ENCODE peak calls at places on chromosome 17, in nine cellular contexts. X is effector memory CD8-positive, alpha-beta T cell; D is HFFc6; P is ecto neural progenitor cell; H is progenitor cell of endocrine pancreas; F is spleen; V is Caco-2; I is GM04504; M is substantia nigra. U is an unnamed sample.

GRCh38 chr17:8985054-8985701 is 19.7 kb upstream of the PIK3R5 start:
- DNase-seq in I (no peak), M (no peak), V (no peak), H (no peak), X (no peak), F (no peak), P (peak), D (no peak), U (peak)

GRCh38 chr17:57357392-57357784 is 101.1 kb downstream of the MSI2 start:
- DNase-seq in V (no peak), X (no peak), M (peak), I (no peak), F (no peak), D (no peak), H (no peak), P (no peak), U (no peak)

GRCh38 chr17:64073771-64074703 is 53.6 kb upstream of the ICAM2 start:
- DNase-seq in P (no peak), M (no peak), H (no peak), I (no peak), V (no peak), D (no peak), X (no peak), F (no peak), U (peak)

GRCh38 chr17:40306395-40306794 is 2.6 kb upstream of the RARA start:
- DNase-seq in H (no peak), V (peak), P (peak), X (no peak), I (no peak), D (no peak), M (no peak), F (no peak), U (no peak)

GRCh38 chr17:59454633-59455105 is 110.7 kb upstream of the DHX40 start:
- DNase-seq in I (no peak), D (no peak), F (no peak), V (no peak), P (no peak), X (no peak), M (no peak), H (no peak), U (no peak)

GRCh38 chr17:50638851-50639767 is 4.4 kb downstream of the ABCC3 start:
- DNase-seq in M (peak), F (peak), H (no peak), P (no peak), I (peak), V (peak), X (no peak), D (peak), U (no peak)

GRCh38 chr17:30290696-30291570 is 811 bp downstream of the BLMH start:
- DNase-seq in F (peak), M (no peak), H (peak), V (peak), P (peak), X (peak), I (no peak), D (no peak), U (peak)

GRCh38 chr17:37702605-37703004 is 42.3 kb downstream of the HNF1B start:
- DNase-seq in H (no peak), D (peak), X (no peak), P (no peak), F (no peak), M (no peak), I (peak), V (no peak), U (no peak)

GRCh38 chr17:73564856-73565255 is 79.4 kb downstream of the SDK2 start:
- DNase-seq in X (no peak), D (no peak), F (no peak), V (no peak), P (no peak), H (no peak), I (peak), M (no peak), U (no peak)

GRCh38 chr17:50842506-50843149 is 7.2 kb downstream of the WFIKKN2 start:
- DNase-seq in P (peak), M (no peak), V (peak), F (no peak), D (no peak), H (no peak), X (no peak), I (no peak), U (peak)

GRCh38 chr17:19753661-19754463 is 5.8 kb upstream of the ALDH3A1 start:
- DNase-seq in P (no peak), F (peak), D (no peak), X (no peak), M (peak), I (no peak), H (no peak), V (peak), U (no peak)

GRCh38 chr17:9331512-9332163 is 244.0 kb downstream of the STX8 start:
- DNase-seq in M (no peak), P (no peak), V (no peak), X (no peak), I (no peak), H (no peak), D (no peak), F (no peak), U (no peak)

GRCh38 chr17:35694906-35695305 is 36.5 kb upstream of the RASL10B start:
- DNase-seq in V (no peak), I (no peak), F (no peak), X (no peak), D (no peak), P (no peak), H (no peak), M (no peak), U (no peak)

GRCh38 chr17:4806420-4806769 is 557 bp upstream of the PLD2 start:
- DNase-seq in P (no peak), I (no peak), H (no peak), X (no peak), F (no peak), M (no peak), V (no peak), D (no peak), U (no peak)

GRCh38 chr17:58328195-58329034 is at the start of gene TSPOAP1:
- DNase-seq in X (peak), P (peak), D (no peak), I (no peak), M (no peak), H (no peak), F (peak), V (no peak), U (peak)

GRCh38 chr17:44279586-44280344 is 11.8 kb upstream of the SLC4A1 start:
- DNase-seq in P (no peak), M (peak), H (no peak), X (no peak), V (no peak), D (peak), F (peak), I (peak), U (peak)

GRCh38 chr17:29726721-29727252 is 104.1 kb upstream of the CORO6 start:
- DNase-seq in I (no peak), X (no peak), V (no peak), P (no peak), F (no peak), M (no peak), H (no peak), D (no peak), U (peak)

GRCh38 chr17:82985973-82986372 is 93.4 kb upstream of the METRNL start:
- DNase-seq in M (no peak), H (no peak), X (peak), V (no peak), F (peak), P (peak), D (no peak), I (no peak), U (no peak)

GRCh38 chr17:58249270-58250133 is 11.1 kb downstream of the LPO start:
- DNase-seq in H (peak), M (no peak), F (peak), D (peak), I (peak), P (peak), V (peak), X (peak), U (peak)

GRCh38 chr17:19448341-19449268 is 37.6 kb downstream of the RNF112 start:
- DNase-seq in X (no peak), F (no peak), M (no peak), I (peak), D (peak), P (no peak), V (peak), H (no peak), U (no peak)

GRCh38 chr17:67414130-67414529 is 37.0 kb downstream of the PITPNC1 start:
- DNase-seq in X (no peak), V (no peak), P (no peak), D (no peak), M (no peak), H (no peak), F (no peak), I (no peak), U (no peak)

GRCh38 chr17:68794636-68795503 is 160.3 kb downstream of the ABCA8 start:
- DNase-seq in M (peak), F (no peak), I (no peak), V (no peak), X (no peak), P (no peak), D (peak), H (no peak), U (peak)

GRCh38 chr17:5558815-5559785 is 25.2 kb downstream of the NLRP1 start:
- DNase-seq in F (no peak), P (peak), X (no peak), M (no peak), V (no peak), D (no peak), I (no peak), H (no peak), U (no peak)

GRCh38 chr17:37100231-37100630 is 151.5 kb downstream of the AATF start:
- DNase-seq in F (no peak), X (no peak), H (no peak), D (no peak), V (no peak), M (no peak), I (no peak), P (no peak), U (no peak)

GRCh38 chr17:27878776-27879562 is 14.2 kb downstream of the LYRM9 start:
- DNase-seq in P (no peak), I (no peak), H (no peak), F (no peak), X (no peak), D (no peak), V (no peak), M (no peak), U (no peak)

GRCh38 chr17:73867056-73867455 is 222.8 kb upstream of the SDK2 start:
- DNase-seq in F (no peak), X (no peak), D (no peak), I (no peak), H (no peak), M (no peak), V (no peak), P (no peak), U (no peak)

GRCh38 chr17:64736804-64737492 is 74.8 kb upstream of the SMURF2 start:
- DNase-seq in P (no peak), V (peak), X (peak), M (no peak), H (no peak), D (peak), F (no peak), I (no peak), U (no peak)

GRCh38 chr17:66378296-66378695 is 75.9 kb downstream of the PRKCA start:
- DNase-seq in M (no peak), V (no peak), F (no peak), D (no peak), P (no peak), X (no peak), H (no peak), I (no peak), U (no peak)

GRCh38 chr17:65463242-65463641 is 98.2 kb downstream of the AXIN2 start:
- DNase-seq in P (no peak), I (no peak), V (no peak), D (no peak), M (no peak), X (no peak), F (no peak), H (no peak), U (no peak)